ENCODE peak calls at places on chromosomes 12 and 14, in nine cellular contexts. N is H1, M is K562, P is ovary, Z is IMR-90, S is erythroblast, R is uterus, B is A549, V is adrenal gland. Y is an unnamed sample.

GRCh38 chr12:57046947-57047890 is 2.7 kb downstream of the MYO1A start:
- DNase-seq in Z (no peak), N (no peak), R (no peak), B (no peak), P (no peak), M (no peak), S (no peak), V (peak), Y (no peak)

GRCh38 chr12:124603143-124603542 is 35.7 kb upstream of the NCOR2 start:
- DNase-seq in V (peak), M (no peak), Z (no peak), P (no peak), R (no peak), N (no peak), S (no peak), B (no peak), Y (no peak)

GRCh38 chr12:131116437-131117117 is 162.9 kb downstream of the ADGRD1 start:
- DNase-seq in R (peak), P (no peak), S (no peak), B (peak), M (no peak), N (peak), Z (no peak), V (peak), Y (no peak)

GRCh38 chr14:101928415-101928841 is 35.9 kb upstream of the DYNC1H1 start:
- DNase-seq in R (peak), P (peak), Z (no peak), B (no peak), N (no peak), V (no peak), M (no peak), S (no peak), Y (no peak)

GRCh38 chr12:76268267-76268666 is 79.9 kb downstream of the BBS10 start:
- DNase-seq in M (no peak), B (no peak), N (no peak), Z (peak), V (no peak), S (no peak), P (no peak), R (no peak), Y (no peak)

GRCh38 chr12:53757095-53757770 is 5.5 kb upstream of the CISTR start:
- DNase-seq in Z (peak), B (peak), R (peak), S (peak), M (peak), V (peak), N (peak), P (peak), Y (peak)

GRCh38 chr14:91228112-91229004 is 16.1 kb downstream of the GPR68 start:
- DNase-seq in R (no peak), P (no peak), N (peak), S (no peak), Z (peak), M (peak), V (no peak), B (no peak), Y (no peak)

GRCh38 chr12:131335456-131335855 is 375.4 kb upstream of the SFSWAP start:
- DNase-seq in S (no peak), M (no peak), V (no peak), Z (no peak), R (no peak), N (peak), B (no peak), P (no peak), Y (no peak)

GRCh38 chr12:52543985-52544888 is 8.7 kb downstream of the KRT71 start:
- DNase-seq in Z (no peak), B (peak), P (no peak), V (no peak), M (peak), S (no peak), N (no peak), R (no peak), Y (no peak)

DNA sequence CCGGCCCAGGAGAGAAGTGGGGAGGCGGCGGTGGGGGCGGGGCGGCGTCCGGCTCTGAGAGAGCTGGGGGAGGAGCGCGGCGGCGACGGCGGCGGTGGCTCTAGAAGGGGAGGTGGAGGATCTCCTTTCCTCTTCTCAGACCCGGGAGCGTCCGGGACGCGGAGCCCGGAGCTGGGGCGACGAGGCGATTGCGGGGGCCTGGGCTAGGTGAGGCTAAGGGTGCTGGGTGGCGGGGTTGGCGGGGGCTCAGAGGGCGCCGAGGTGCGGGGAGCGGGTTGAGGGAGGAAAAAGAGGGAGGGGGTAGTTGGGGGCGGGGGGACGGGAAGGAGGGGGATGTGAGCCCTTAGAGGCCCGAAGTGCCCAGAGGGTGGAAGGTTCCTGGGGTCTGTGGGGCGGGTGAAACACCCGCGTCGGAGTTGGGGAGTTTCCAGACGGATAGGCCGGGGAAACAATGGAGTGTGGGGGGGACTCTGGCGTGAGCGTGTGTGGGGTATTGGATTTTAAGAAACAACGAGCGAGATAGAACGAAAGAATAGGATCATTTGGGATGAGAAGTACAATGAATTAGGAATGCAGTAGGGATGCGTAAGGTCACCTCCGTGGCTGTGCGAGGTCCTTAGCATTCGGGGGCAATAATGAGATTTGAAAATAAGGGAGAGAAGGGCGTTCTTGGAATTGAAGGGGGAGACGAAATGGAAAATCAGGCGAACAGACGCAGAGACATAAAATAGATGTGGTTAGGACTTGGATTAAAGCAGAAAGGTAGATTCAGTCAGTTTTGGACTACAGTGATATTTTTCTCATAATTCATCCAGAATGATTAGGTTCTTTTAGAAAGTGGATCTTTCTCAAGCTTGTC is at the start of gene SPATS2:
- DNase-seq in P (peak), M (no peak), R (no peak), V (peak), Z (no peak), N (peak), B (peak), S (peak), Y (no peak)
- TF ChIP-seq POLR2A in P (no peak), M (no peak), R (no peak), V (peak), Z (no peak), N (peak), B (peak), S (no peak), Y (peak)

GRCh38 chr12:95215925-95216324 is 1.3 kb downstream of the FGD6 start:
- DNase-seq in R (no peak), M (no peak), B (peak), N (no peak), P (no peak), S (peak), V (no peak), Z (peak), Y (no peak)
- TF ChIP-seq POLR2A in R (peak), M (no peak), B (no peak), N (no peak), P (no peak), S (no peak), V (no peak), Z (no peak), Y (no peak)

DNA sequence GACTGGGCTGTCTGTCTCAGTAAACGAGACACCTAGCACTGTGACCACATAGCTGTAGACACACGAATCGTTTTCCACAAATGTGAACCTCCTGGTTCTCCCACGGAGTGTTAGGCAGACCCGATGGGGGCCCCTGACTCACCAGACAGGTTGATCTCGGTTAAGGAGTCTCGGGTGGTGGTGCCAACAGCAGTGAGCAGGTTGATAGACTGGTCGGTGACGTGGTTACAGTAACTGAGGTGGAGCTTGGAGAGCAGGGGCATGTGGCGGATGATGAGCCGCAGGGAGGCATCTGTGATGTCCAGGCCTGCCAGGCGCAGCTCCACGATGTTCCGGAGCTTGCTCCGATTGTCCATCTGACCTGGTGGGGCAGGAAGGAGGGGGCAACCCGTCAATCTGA is 39.8 kb downstream of the RNF34 start:
- DNase-seq in V (no peak), S (no peak), Z (no peak), B (no peak), R (no peak), M (no peak), P (no peak), N (no peak), Y (no peak)
- TF ChIP-seq POLR2A in V (no peak), S (no peak), Z (no peak), B (no peak), R (no peak), M (no peak), P (no peak), N (no peak), Y (no peak)

DNA sequence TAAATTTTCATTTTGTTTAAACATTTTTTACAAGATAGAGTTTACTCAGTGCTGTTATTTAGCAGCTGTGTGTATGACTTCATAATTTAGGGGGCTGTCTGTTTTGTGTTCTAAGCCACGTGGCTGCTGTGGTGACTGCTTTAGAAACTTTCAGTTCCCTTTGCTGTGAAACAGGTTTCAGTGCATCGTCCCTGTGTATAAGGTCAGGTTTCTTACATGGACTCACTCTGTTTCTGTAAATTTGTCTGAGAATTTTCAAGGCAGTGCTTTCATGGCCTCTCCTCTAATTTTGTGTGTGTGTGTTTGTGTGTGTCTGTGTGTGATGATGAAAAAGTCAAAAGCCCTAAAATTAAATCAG is 32.4 kb downstream of the BICD1 start:
- DNase-seq in Z (peak), B (no peak), M (no peak), N (no peak), S (no peak), R (no peak), V (no peak), P (peak), Y (no peak)
- TF ChIP-seq POLR2A in Z (no peak), B (no peak), M (no peak), N (no peak), S (no peak), R (no peak), V (no peak), P (no peak), Y (no peak)

GRCh38 chr12:41932470-41932991 is 212.1 kb downstream of the GXYLT1 start:
- DNase-seq in S (peak), V (peak), M (peak), Z (no peak), P (peak), B (no peak), R (peak), N (peak), Y (no peak)
- TF ChIP-seq POLR2A in S (no peak), V (no peak), M (no peak), Z (no peak), P (no peak), B (no peak), R (no peak), N (no peak), Y (no peak)

GRCh38 chr14:81169711-81170103 is 51.1 kb downstream of the GTF2A1 start:
- DNase-seq in P (peak), R (peak), Z (peak), B (no peak), S (peak), M (no peak), V (peak), N (no peak), Y (no peak)

GRCh38 chr14:81170829-81171195 is 49.9 kb downstream of the GTF2A1 start:
- DNase-seq in S (no peak), R (no peak), N (no peak), M (no peak), P (no peak), Z (no peak), V (no peak), B (no peak), Y (no peak)

GRCh38 chr14:81172353-81172752 is 48.4 kb downstream of the GTF2A1 start:
- DNase-seq in M (no peak), R (no peak), B (no peak), P (no peak), S (no peak), V (no peak), N (no peak), Z (peak), Y (no peak)

GRCh38 chr14:81169267-81169666 is 51.5 kb downstream of the GTF2A1 start:
- DNase-seq in B (no peak), V (no peak), S (no peak), Z (no peak), P (no peak), N (no peak), R (no peak), M (no peak), Y (no peak)

DNA sequence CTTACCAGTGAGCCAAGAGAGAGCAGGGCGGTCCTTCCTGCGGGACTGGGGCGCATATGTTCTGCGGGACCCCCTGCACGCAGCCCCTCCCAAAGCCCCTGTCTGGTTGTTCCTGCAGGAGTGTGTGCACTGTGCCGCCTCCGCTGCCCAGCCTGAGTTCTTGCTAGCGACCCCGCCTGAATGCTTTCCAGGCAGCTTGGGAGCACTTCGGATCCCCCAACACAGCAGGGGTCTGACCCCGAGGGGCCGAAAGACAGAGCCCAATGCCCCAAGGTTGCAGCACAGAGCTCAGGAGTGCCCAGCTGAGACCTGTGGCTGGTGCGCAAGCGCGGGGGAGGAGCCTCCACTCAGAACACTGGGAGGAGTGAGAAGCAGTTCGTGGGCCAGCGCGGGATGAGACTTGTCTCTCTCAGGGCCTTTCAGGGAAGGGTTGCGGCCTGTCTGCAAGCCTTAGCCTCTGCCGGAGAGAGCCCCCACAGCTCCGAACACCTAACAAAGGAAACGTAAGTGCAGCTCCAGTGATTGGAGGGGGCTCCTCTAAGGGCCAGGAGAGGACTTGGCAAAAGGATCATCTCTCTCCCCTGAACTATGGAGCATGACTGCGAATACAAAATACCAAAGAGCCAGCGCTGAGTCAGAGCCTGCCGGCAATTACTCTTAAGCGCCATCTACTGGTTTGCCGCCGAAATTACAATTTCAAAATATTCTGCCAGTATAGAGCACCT is 50.5 kb downstream of the GTF2A1 start:
- DNase-seq in V (peak), P (peak), M (peak), Z (peak), S (peak), N (peak), B (peak), R (peak), Y (peak)
- TF ChIP-seq POLR2A in V (peak), P (peak), M (peak), Z (peak), S (peak), N (peak), B (peak), R (peak), Y (peak)

GRCh38 chr12:67750528-67751183 is 102.1 kb downstream of the DYRK2 start:
- DNase-seq in V (no peak), M (no peak), B (no peak), Z (no peak), R (no peak), P (no peak), S (no peak), N (no peak), Y (no peak)

GRCh38 chr12:67748761-67749075 is 100.2 kb downstream of the DYRK2 start:
- DNase-seq in V (no peak), B (peak), R (no peak), Z (peak), P (no peak), N (no peak), S (no peak), M (no peak), Y (no peak)

GRCh38 chr12:67752226-67752732 is 103.7 kb downstream of the DYRK2 start:
- DNase-seq in B (peak), Z (peak), P (no peak), N (no peak), M (no peak), S (no peak), R (no peak), V (no peak), Y (no peak)

GRCh38 chr12:67751376-67751928 is 102.9 kb downstream of the DYRK2 start:
- DNase-seq in Z (peak), S (no peak), P (no peak), B (no peak), N (no peak), V (no peak), M (no peak), R (no peak), Y (no peak)

GRCh38 chr12:67747869-67748760 is 99.6 kb downstream of the DYRK2 start:
- DNase-seq in S (no peak), M (no peak), P (no peak), N (no peak), B (peak), Z (peak), V (peak), R (no peak), Y (peak)
- TF ChIP-seq POLR2A in S (no peak), M (no peak), P (no peak), N (no peak), B (no peak), Z (no peak), V (no peak), R (no peak), Y (no peak)

GRCh38 chr12:51536159-51536558 is 54.9 kb upstream of the SCN8A start:
- DNase-seq in V (no peak), S (no peak), M (peak), B (peak), Z (peak), R (no peak), N (no peak), P (no peak), Y (no peak)

GRCh38 chr12:51531982-51532497 is 59.0 kb upstream of the SCN8A start:
- DNase-seq in V (peak), Z (peak), S (peak), P (peak), M (peak), B (peak), N (peak), R (peak), Y (peak)

GRCh38 chr12:51533799-51534198 is 57.2 kb upstream of the SCN8A start:
- DNase-seq in P (no peak), R (no peak), N (no peak), S (no peak), V (no peak), B (peak), Z (peak), M (no peak), Y (no peak)

GRCh38 chr12:51534216-51534615 is 56.8 kb upstream of the SCN8A start:
- DNase-seq in S (no peak), Z (no peak), B (no peak), N (no peak), V (no peak), P (no peak), M (no peak), R (no peak), Y (no peak)

GRCh38 chr12:51534675-51535074 is 56.4 kb upstream of the SCN8A start:
- DNase-seq in V (no peak), M (no peak), P (no peak), B (no peak), S (no peak), N (no peak), Z (no peak), R (no peak), Y (no peak)
- TF ChIP-seq POLR2A in V (no peak), M (no peak), P (no peak), B (no peak), S (no peak), N (no peak), Z (no peak), R (no peak), Y (no peak)

Y was measured in H54.